ENCODE peak calls at places on chromosomes 16 and 17, in nine cellular contexts. F is breast epithelium; B is HCT116; I is effector memory CD4-positive, alpha-beta T cell; E is colonic mucosa; M is trophoblast cell; H is uterus; K is aorta; R is stomach. G is an unnamed sample.
A peak's percentile ranks its signal among the peaks of the same experiment; 100 is the strongest.

GRCh38 chr17:79888811-79889634 is 49.8 kb upstream of the CBX4 start:
- DNase-seq in F (peak; percentile 31), B (no peak), I (no peak), E (no peak), M (no peak), H (no peak), K (peak; percentile 52), R (no peak), G (no peak)

GRCh38 chr17:70654706-70655105 is 485.4 kb downstream of the KCNJ2 start:
- DNase-seq in F (no peak), B (no peak), I (no peak), E (no peak), M (no peak), H (no peak), K (no peak), R (no peak), G (no peak)

GRCh38 chr17:76240461-76241204 is at the start of gene RNF157:
- DNase-seq in F (no peak), B (no peak), I (peak; percentile 59), E (peak; percentile 60), M (no peak), H (peak; percentile 40), K (peak; percentile 85), R (peak; percentile 66), G (peak; percentile 89)

GRCh38 chr17:36591434-36592315 is at the start of gene DHRS11:
- DNase-seq in F (peak; percentile 70), B (peak; percentile 19), I (peak; percentile 58), E (peak; percentile 91), M (peak; percentile 50), H (peak; percentile 83), K (peak; percentile 96), R (peak; percentile 89), G (peak; percentile 90)

GRCh38 chr16:28839899-28840298 is 6.2 kb downstream of the TUFM start:
- DNase-seq in F (no peak), B (no peak), I (no peak), E (no peak), M (no peak), H (no peak), K (no peak), R (no peak), G (no peak)

GRCh38 chr16:11329080-11329491 is 16.2 kb upstream of the RMI2 start:
- DNase-seq in F (no peak), B (no peak), I (no peak), E (no peak), M (no peak), H (no peak), K (no peak), R (no peak), G (no peak)

GRCh38 chr17:75260679-75261335 is 599 bp downstream of the GGA3 start:
- DNase-seq in F (no peak), B (no peak), I (peak; percentile 27), E (no peak), M (no peak), H (no peak), K (no peak), R (no peak), G (no peak)

GRCh38 chr17:19332371-19333131 is 30.0 kb downstream of the B9D1 start:
- DNase-seq in F (no peak), B (no peak), I (no peak), E (no peak), M (peak; percentile 57), H (no peak), K (no peak), R (peak; percentile 23), G (peak; percentile 96)

GRCh38 chr17:4514779-4515178 is 16.1 kb downstream of the SPNS2 start:
- DNase-seq in F (no peak), B (no peak), I (no peak), E (no peak), M (no peak), H (no peak), K (no peak), R (no peak), G (no peak)

GRCh38 chr16:85656351-85657266 is 32.1 kb downstream of the GINS2 start:
- DNase-seq in F (no peak), B (no peak), I (no peak), E (no peak), M (no peak), H (no peak), K (no peak), R (no peak), G (no peak)

GRCh38 chr17:64025732-64026294 is 5.4 kb upstream of the ICAM2 start:
- DNase-seq in F (peak; percentile 61), B (peak; percentile 84), I (peak; percentile 92), E (peak; percentile 79), M (peak; percentile 51), H (peak; percentile 57), K (peak; percentile 91), R (peak; percentile 80), G (peak; percentile 86)

GRCh38 chr16:70703041-70703834 is 17.4 kb upstream of the MTSS2 start:
- DNase-seq in F (no peak), B (no peak), I (no peak), E (no peak), M (peak; percentile 92), H (peak; percentile 70), K (peak; percentile 92), R (no peak), G (peak; percentile 88)

GRCh38 chr17:77995146-77995852 is 36.8 kb downstream of the TNRC6C start:
- DNase-seq in F (no peak), B (no peak), I (no peak), E (no peak), M (no peak), H (no peak), K (no peak), R (no peak), G (no peak)

GRCh38 chr17:72383053-72383847 is 262.4 kb downstream of the SOX9 start:
- DNase-seq in F (no peak), B (no peak), I (no peak), E (no peak), M (no peak), H (no peak), K (no peak), R (no peak), G (peak; percentile 86)

GRCh38 chr17:5789443-5789842 is 205.1 kb upstream of the NLRP1 start:
- DNase-seq in F (no peak), B (no peak), I (no peak), E (no peak), M (no peak), H (no peak), K (no peak), R (no peak), G (no peak)

GRCh38 chr17:49204521-49204920 is 5.9 kb downstream of the GNGT2 start:
- DNase-seq in F (no peak), B (no peak), I (no peak), E (no peak), M (no peak), H (no peak), K (no peak), R (no peak), G (no peak)

GRCh38 chr16:71537643-71538042 is 11.4 kb downstream of the CHST4 start:
- DNase-seq in F (no peak), B (peak; percentile 50), I (no peak), E (peak; percentile 44), M (peak; percentile 71), H (no peak), K (no peak), R (no peak), G (no peak)

GRCh38 chr16:69823831-69824563 is 61.9 kb downstream of the WWP2 start:
- DNase-seq in F (no peak), B (no peak), I (no peak), E (no peak), M (no peak), H (peak; percentile 58), K (no peak), R (peak; percentile 69), G (no peak)

GRCh38 chr17:324151-324571 is 28.4 kb downstream of the RPH3AL start:
- DNase-seq in F (no peak), B (no peak), I (no peak), E (no peak), M (no peak), H (no peak), K (peak; percentile 71), R (no peak), G (no peak)

DNA sequence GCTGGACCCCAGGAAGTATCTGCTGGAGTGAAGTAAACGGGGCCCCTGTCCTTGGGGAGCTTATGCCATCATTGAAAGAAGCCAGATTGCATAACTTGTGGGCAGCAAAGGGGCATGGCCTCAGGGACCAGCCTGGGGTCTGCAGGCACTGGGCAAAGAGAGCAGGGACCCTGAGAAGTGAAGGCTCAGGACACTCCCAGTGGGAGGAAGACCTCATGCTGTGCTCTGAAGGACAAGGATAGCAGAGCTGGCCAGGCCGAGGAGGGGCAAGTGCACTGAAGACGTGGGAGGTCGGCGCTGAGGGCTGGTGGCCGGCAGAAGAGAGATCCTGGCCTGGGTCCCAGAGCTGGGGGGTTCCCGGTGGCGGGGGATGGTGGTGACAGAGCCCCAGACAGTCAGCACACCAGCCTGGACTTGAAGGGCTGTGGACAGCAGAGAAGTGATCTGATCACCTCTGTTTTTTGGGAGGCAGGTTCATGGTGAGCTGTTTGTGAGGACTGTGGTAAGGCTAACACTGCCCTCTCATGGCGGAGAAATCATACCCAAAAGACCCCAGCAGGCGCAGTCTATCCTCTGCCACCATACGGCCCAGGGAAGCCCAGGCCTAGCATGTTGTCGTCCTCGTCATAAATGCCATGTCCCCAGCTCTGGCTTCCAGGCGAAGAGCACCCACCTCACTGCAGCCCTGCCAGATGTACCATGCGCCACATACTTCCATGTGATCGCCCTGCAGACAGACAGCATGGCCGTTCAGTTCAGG is 7.1 kb upstream of the CNP start:
- DNase-seq in F (no peak), B (peak; percentile 27), I (no peak), E (no peak), M (peak; percentile 43), H (no peak), K (no peak), R (no peak), G (peak; percentile 84)
- H3K4me3 ChIP-seq in F (no peak overlapping the region), B (no peak overlapping the region), I (no peak overlapping the region), E (no peak overlapping the region), M (no peak overlapping the region), H (no peak overlapping the region), K (no peak overlapping the region), R (no peak overlapping the region), G (peak overlapping the region; percentile 18)

GRCh38 chr17:55281592-55282378 is 17.0 kb downstream of the HLF start:
- DNase-seq in F (no peak), B (no peak), I (no peak), E (no peak), M (no peak), H (no peak), K (no peak), R (no peak), G (no peak)
- H3K27ac ChIP-seq in F (peak overlapping the region; percentile 91), B (no peak overlapping the region), I (no peak overlapping the region), E (no peak overlapping the region), M (no peak overlapping the region), H (peak overlapping the region; percentile 84), K (peak overlapping the region; percentile 82), R (peak overlapping the region; percentile 84), G (no peak overlapping the region)

GRCh38 chr16:2867987-2868789 is 10.2 kb upstream of the PRSS22 start:
- DNase-seq in F (peak; percentile 96), B (peak; percentile 86), I (peak; percentile 94), E (peak; percentile 98), M (peak; percentile 93), H (peak; percentile 92), K (peak; percentile 98), R (peak; percentile 96), G (peak; percentile 94)
- H3K27me3 ChIP-seq in F (no peaks in the 10 kb centered on the region), B (no peaks in the 10 kb centered on the region), I (no peaks in the 10 kb centered on the region), E (no peaks in the 10 kb centered on the region), M (no peaks in the 10 kb centered on the region), H (no peaks in the 10 kb centered on the region), K (no peaks in the 10 kb centered on the region), R (peaks cover 14% of the 10 kb centered on the region), G (no peaks in the 10 kb centered on the region)

DNA sequence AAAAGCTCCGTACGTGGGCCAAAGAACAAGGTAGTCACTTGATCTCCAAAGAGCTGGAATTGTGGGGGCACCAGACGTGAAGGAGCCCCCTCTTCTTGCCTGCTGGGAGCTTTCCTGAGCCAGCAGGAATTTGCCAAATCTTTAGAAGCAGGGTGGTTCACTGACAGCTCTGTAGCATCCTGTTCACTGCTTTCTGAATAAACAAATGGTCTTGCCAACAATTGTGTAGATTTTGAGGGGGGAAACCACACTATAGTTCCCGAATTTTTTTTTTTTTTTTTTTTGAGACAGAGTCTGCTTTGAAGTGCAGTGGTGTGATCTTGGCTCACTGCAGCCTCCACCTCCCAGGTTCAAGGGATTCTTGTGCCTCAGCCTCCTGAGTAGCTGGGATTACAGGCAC is 7.1 kb upstream of the TMIGD1 start:
- DNase-seq in F (no peak), B (no peak), I (no peak), E (no peak), M (no peak), H (no peak), K (no peak), R (no peak), G (no peak)
- H3K4me3 ChIP-seq in F (no peak overlapping the region), B (no peak overlapping the region), I (no peak overlapping the region), E (no peak overlapping the region), M (no peak overlapping the region), H (no peak overlapping the region), K (no peak overlapping the region), R (no peak overlapping the region), G (peak overlapping the region; percentile 42)